ENCODE peak calls at places on chromosome 19, in nine cellular contexts. L, H, R, K, Z, W, V, C and B are unnamed samples.

GRCh38 chr19:19006213-19006612 is 27.1 kb downstream of the SUGP2 start:
- DNase-seq in W (peak; percentile 79), C (no peak), V (peak; percentile 77), Z (no peak), R (no peak), H (no peak), L (no peak), K (peak; percentile 10), B (no peak)

GRCh38 chr19:17243854-17244617 is 1.7 kb downstream of the NR2F6 start:
- DNase-seq in W (peak; percentile 77), R (peak; percentile 68), K (peak; percentile 20), C (peak; percentile 70), L (peak; percentile 82), H (peak; percentile 78), V (peak; percentile 83), Z (peak; percentile 60), B (peak; percentile 69)

GRCh38 chr19:33639034-33639681 is 17.4 kb downstream of the CHST8 start:
- DNase-seq in R (no peak), L (no peak), K (no peak), W (no peak), Z (no peak), V (no peak), C (no peak), H (no peak), B (no peak)

GRCh38 chr19:45444318-45445041 is 20.8 kb upstream of the ERCC1 start:
- DNase-seq in H (peak; percentile 95), V (peak; percentile 96), K (peak; percentile 70), Z (peak; percentile 95), R (peak; percentile 92), C (peak; percentile 98), W (peak; percentile 98), L (peak; percentile 98), B (peak; percentile 91)

GRCh38 chr19:46977548-46977947 is 42.1 kb upstream of the NPAS1 start:
- DNase-seq in L (no peak), C (no peak), Z (no peak), V (no peak), R (no peak), K (no peak), H (no peak), W (no peak), B (no peak)

GRCh38 chr19:29812080-29812880 is 489 bp downstream of the CCNE1 start:
- DNase-seq in R (no peak), K (no peak), H (peak; percentile 55), L (no peak), W (peak; percentile 20), Z (peak; percentile 27), C (peak; percentile 19), V (peak; percentile 55), B (peak; percentile 40)

GRCh38 chr19:13014101-13014920 is 19.0 kb downstream of the NFIX start:
- DNase-seq in V (no peak), W (peak; percentile 62), R (no peak), K (no peak), Z (no peak), H (peak; percentile 60), L (no peak), C (no peak), B (no peak)

GRCh38 chr19:52212572-52213255 is 22.9 kb downstream of the PPP2R1A start:
- DNase-seq in H (no peak), C (no peak), K (no peak), Z (no peak), R (no peak), W (no peak), V (no peak), L (no peak), B (no peak)

GRCh38 chr19:51714848-51715247 is 8.9 kb downstream of the HAS1 start:
- DNase-seq in L (no peak), K (no peak), V (no peak), W (no peak), R (no peak), C (no peak), Z (no peak), H (no peak), B (no peak)

GRCh38 chr19:12872941-12873890 is 8.0 kb downstream of the DNASE2 start:
- DNase-seq in V (peak; percentile 96), R (peak; percentile 64), L (peak; percentile 67), C (peak; percentile 93), H (no peak), Z (peak; percentile 88), K (peak; percentile 37), W (peak; percentile 46), B (peak; percentile 89)

GRCh38 chr19:46955114-46955812 is 64.4 kb upstream of the NPAS1 start:
- DNase-seq in R (no peak), L (no peak), Z (no peak), C (no peak), W (no peak), H (no peak), K (peak; percentile 52), V (no peak), B (peak; percentile 57)

GRCh38 chr19:54795763-54796162 is 7.6 kb upstream of the KIR2DL4 start:
- DNase-seq in W (no peak), R (no peak), H (no peak), C (no peak), V (no peak), L (no peak), Z (no peak), K (no peak), B (no peak)

GRCh38 chr19:18109731-18110671 is 12.4 kb downstream of the MAST3 start:
- DNase-seq in H (peak; percentile 89), K (no peak), R (no peak), L (peak; percentile 85), V (peak; percentile 69), C (peak; percentile 75), Z (peak; percentile 66), W (peak; percentile 50), B (peak; percentile 69)

GRCh38 chr19:48635966-48636858 is 967 bp downstream of the DBP start:
- DNase-seq in L (peak; percentile 72), W (peak; percentile 64), Z (no peak), K (no peak), C (peak; percentile 63), R (no peak), H (peak; percentile 74), V (peak; percentile 85), B (no peak)

GRCh38 chr19:4575978-4576933 is 16.8 kb upstream of the SEMA6B start:
- DNase-seq in Z (peak; percentile 74), C (peak; percentile 72), L (peak; percentile 86), H (peak; percentile 77), R (peak; percentile 72), W (peak; percentile 52), V (peak; percentile 86), K (peak; percentile 27), B (peak; percentile 70)

GRCh38 chr19:17234911-17235617 is 9.0 kb downstream of the OCEL1 start:
- DNase-seq in R (peak; percentile 67), W (peak; percentile 49), K (peak; percentile 38), Z (peak; percentile 68), V (peak; percentile 77), H (peak; percentile 76), C (peak; percentile 67), L (no peak), B (peak; percentile 83)

GRCh38 chr19:48807590-48808308 is 3.1 kb downstream of the BCAT2 start:
- DNase-seq in R (peak; percentile 48), Z (no peak), K (no peak), L (no peak), V (no peak), C (peak; percentile 44), W (no peak), H (peak; percentile 71), B (no peak)

GRCh38 chr19:11176466-11177193 is 20.7 kb downstream of the KANK2 start:
- DNase-seq in R (no peak), Z (no peak), W (no peak), K (no peak), C (no peak), L (no peak), H (no peak), V (no peak), B (no peak)
- TF ChIP-seq POLR2A in R (no peak), Z (no peak), W (no peak), K (no peak), C (no peak), L (no peak), H (no peak), V (no peak), B (no peak)

DNA sequence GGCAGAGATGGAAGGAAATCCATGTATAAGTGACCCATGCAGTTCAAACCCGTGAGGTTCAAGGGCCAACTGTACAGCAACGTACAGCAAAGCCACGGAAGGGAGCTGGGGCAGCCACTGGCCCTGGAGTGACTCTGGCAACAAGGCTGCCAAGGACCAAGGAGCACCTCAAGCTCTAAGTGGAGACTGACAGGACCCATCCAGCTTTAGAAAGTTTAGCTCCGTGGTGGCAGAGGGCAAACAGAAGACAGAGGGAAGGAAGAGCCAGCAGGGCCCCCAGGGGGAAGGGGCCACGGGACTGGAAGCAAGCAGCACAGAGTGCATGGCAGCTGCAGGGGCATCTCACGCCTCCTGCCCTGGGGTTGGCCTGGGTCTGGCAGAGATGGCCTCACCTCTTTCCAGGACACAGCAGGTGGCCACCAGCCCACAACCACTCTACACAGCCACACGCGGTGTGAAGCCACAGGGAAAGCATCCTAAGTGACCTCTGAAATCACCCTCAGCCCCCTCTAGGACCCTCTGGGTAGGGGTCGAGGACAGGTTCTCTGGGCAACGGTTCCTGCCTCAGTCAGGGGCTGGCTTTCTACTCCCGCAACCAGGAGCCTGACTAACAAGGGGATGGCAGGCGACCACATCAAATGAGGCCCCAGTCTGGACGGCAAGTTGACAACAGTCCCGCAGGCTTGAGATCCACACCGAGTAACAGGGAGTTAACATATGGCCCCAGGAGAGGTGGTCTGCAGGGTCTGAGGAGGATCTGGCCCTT is 3.8 kb downstream of the MIER2 start:
- DNase-seq in C (no peak), R (no peak), Z (no peak), V (no peak), L (no peak), W (no peak), K (no peak), H (peak; percentile 26), B (no peak)
- TF ChIP-seq POLR2A in C (no peak), R (no peak), Z (no peak), V (no peak), L (no peak), W (no peak), K (no peak), H (no peak), B (no peak)

DNA sequence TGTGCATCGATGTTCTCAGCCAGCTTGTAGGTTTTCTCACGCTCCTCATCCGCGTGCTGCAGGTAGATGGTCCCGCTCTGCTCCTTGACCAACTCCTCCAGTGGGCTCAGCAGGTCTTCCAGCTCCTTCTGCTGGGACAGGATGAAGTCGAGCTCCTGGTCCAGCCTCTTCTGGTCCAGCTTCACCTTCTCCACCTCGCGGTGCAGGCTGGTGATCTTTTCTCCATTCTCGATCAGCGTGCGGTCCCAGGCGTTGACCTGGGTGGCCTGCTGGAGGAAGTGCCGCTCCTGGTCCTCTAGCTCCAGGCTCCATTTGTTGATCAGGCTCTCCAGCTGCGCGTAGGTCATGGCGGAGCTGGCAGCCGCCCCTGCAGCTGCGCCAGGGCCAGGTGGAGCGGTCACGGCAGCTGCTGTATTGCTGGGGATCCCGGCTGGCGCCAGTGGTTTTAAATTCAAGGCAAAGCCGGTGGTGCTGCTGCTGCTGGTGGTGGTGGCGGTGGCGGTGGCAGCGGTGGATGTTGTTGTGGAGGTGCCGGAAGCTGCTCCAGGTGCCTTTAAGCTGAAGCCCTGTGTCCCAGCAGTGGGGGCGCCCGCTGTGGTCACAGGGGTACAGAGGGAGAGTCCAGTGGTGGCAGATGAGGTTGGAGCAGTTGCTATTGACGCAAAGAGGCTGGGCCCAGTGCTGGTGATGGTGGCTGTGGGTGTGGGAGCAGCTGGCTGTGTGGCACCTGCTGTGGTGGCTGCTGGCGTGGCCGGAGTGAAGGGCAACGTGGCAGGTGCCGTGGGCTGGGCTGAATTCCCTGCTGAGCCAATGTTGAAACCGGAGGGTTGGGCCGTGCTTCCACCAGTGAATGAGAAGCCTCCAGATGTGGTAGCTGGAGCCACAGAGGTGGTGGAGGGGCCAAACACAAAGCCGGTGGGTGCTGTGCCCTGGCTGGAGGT is 12.1 kb upstream of the IL4I1 start:
- DNase-seq in H (no peak), C (no peak), W (no peak), V (no peak), Z (no peak), K (no peak), L (peak; percentile 51), R (no peak), B (no peak)
- TF ChIP-seq POLR2A in H (no peak), C (no peak), W (no peak), V (no peak), Z (no peak), K (no peak), L (no peak), R (no peak), B (no peak)

GRCh38 chr19:42253245-42254082 is 1.5 kb downstream of the ERF start:
- DNase-seq in H (peak; percentile 77), R (peak; percentile 81), K (peak; percentile 26), L (peak; percentile 79), C (peak; percentile 72), Z (peak; percentile 62), V (peak; percentile 76), W (peak; percentile 68), B (peak; percentile 64)
- TF ChIP-seq POLR2A in H (no peak), R (no peak), K (no peak), L (no peak), C (no peak), Z (no peak), V (peak; percentile 42), W (no peak), B (no peak)